ENCODE peak calls at places on chromosome 10, in five cellular contexts. A is activated effector memory CD4-positive, alpha-beta T cell treated with anti-CD3 and anti-CD28 coated beads, Interleukin-2, amount 50 U/mL, for 16 hours; S is activated CD8-positive, alpha-beta T cell treated with anti-CD3 and anti-CD28 coated beads, Interleukin-2, amount 10 ng/mL, durations not matched to agents 7 days and 5 days; K is NCI-H1930; I is epithelial cell of esophagus. F is an unnamed sample.
A peak's percentile ranks its signal among the peaks of the same experiment; 100 is the strongest.

GRCh38 chr10:132848306-132848705 is 62.4 kb upstream of the NKX6-2 start:
- DNase-seq in I (no peak), K (no peak), S (no peak), A (peak; percentile 43), F (no peak)

GRCh38 chr10:26797340-26797739 is 63.4 kb downstream of the ABI1 start:
- DNase-seq in A (no peak), S (no peak), I (no peak), K (no peak), F (no peak)

GRCh38 chr10:72712136-72712535 is 20.2 kb downstream of the MCU start:
- DNase-seq in S (no peak), K (no peak), I (no peak), A (no peak), F (no peak)

GRCh38 chr10:99551616-99552015 is 18.9 kb downstream of the NKX2-3 start:
- DNase-seq in S (no peak), I (no peak), A (no peak), K (no peak), F (no peak)

GRCh38 chr10:106401161-106401560 is 763.3 kb downstream of the SORCS1 start:
- DNase-seq in I (peak; percentile 44), A (no peak), S (no peak), K (no peak), F (no peak)

GRCh38 chr10:279655-280054 is 144.4 kb downstream of the ZMYND11 start:
- DNase-seq in I (no peak), K (no peak), S (no peak), A (no peak), F (no peak)

GRCh38 chr10:73768881-73769280 is 13.0 kb upstream of the CHCHD1 start:
- DNase-seq in A (peak; percentile 87), I (no peak), S (peak; percentile 74), K (no peak), F (peak; percentile 76)

GRCh38 chr10:113644185-113645120 is 19.4 kb downstream of the NRAP start:
- DNase-seq in K (no peak), I (peak; percentile 16), A (no peak), S (no peak), F (no peak)

GRCh38 chr10:74437822-74438221 is 286.8 kb downstream of the ADK start:
- DNase-seq in K (no peak), A (no peak), I (peak; percentile 38), S (no peak), F (no peak)

GRCh38 chr10:129039406-129040345 is 427.4 kb upstream of the MGMT start:
- DNase-seq in I (no peak), S (no peak), K (no peak), A (no peak), F (no peak)

GRCh38 chr10:111511751-111512150 is 434.9 kb downstream of the ADRA2A start:
- DNase-seq in K (no peak), I (no peak), S (no peak), A (no peak), F (no peak)

GRCh38 chr10:95628786-95629185 is 27.7 kb downstream of the ALDH18A1 start:
- DNase-seq in K (no peak), I (peak; percentile 59), S (no peak), A (no peak), F (peak; percentile 74)

GRCh38 chr10:120931423-120931822 is 80.3 kb downstream of the WDR11 start:
- DNase-seq in I (no peak), S (no peak), K (no peak), A (no peak), F (no peak)

GRCh38 chr10:78778446-78779338 is 290.1 kb upstream of the ZMIZ1 start:
- DNase-seq in A (no peak), I (no peak), K (no peak), S (no peak), F (peak; percentile 19)

GRCh38 chr10:84825330-84825729 is 496.9 kb downstream of the CCSER2 start:
- DNase-seq in K (no peak), A (no peak), S (no peak), I (peak; percentile 54), F (no peak)